ENCODE peak calls at places on chromosome 10, in ten cellular contexts. One of them, this sample, is unnamed.

GRCh38 chr10:80276335-80276734 is 13.1 kb downstream of the MAT1A start:
- DNase-seq in colonic mucosa: peak
- DNase-seq in transverse colon: no peak
- DNase-seq in vagina: peak
- DNase-seq in adrenal gland: no peak
- DNase-seq in aorta: no peak
- DNase-seq in left ventricle myocardium inferior: no peak
- DNase-seq in SK-N-SH: no peak
- DNase-seq in heart left ventricle: no peak
- DNase-seq in uterus: no peak
- DNase-seq in this sample: no peak

GRCh38 chr10:1594372-1595241 is 142.7 kb downstream of the ADARB2 start:
- DNase-seq in colonic mucosa: no peak
- DNase-seq in transverse colon: no peak
- DNase-seq in vagina: no peak
- DNase-seq in adrenal gland: no peak
- DNase-seq in aorta: no peak
- DNase-seq in left ventricle myocardium inferior: no peak
- DNase-seq in SK-N-SH: no peak
- DNase-seq in heart left ventricle: peak
- DNase-seq in uterus: no peak
- DNase-seq in this sample: no peak

GRCh38 chr10:50470798-50471582 is 152.8 kb downstream of the SGMS1 start:
- DNase-seq in colonic mucosa: peak
- DNase-seq in transverse colon: no peak
- DNase-seq in vagina: no peak
- DNase-seq in adrenal gland: no peak
- DNase-seq in aorta: no peak
- DNase-seq in left ventricle myocardium inferior: no peak
- DNase-seq in SK-N-SH: no peak
- DNase-seq in heart left ventricle: no peak
- DNase-seq in uterus: no peak
- DNase-seq in this sample: peak

GRCh38 chr10:51766423-51767145 is 67.2 kb upstream of the CSTF2T start:
- DNase-seq in colonic mucosa: no peak
- DNase-seq in transverse colon: no peak
- DNase-seq in vagina: no peak
- DNase-seq in adrenal gland: no peak
- DNase-seq in aorta: no peak
- DNase-seq in left ventricle myocardium inferior: no peak
- DNase-seq in SK-N-SH: no peak
- DNase-seq in heart left ventricle: no peak
- DNase-seq in uterus: no peak
- DNase-seq in this sample: no peak

GRCh38 chr10:102601639-102602038 is 42.6 kb upstream of the TRIM8 start:
- DNase-seq in colonic mucosa: no peak
- DNase-seq in transverse colon: no peak
- DNase-seq in vagina: no peak
- DNase-seq in adrenal gland: no peak
- DNase-seq in aorta: peak
- DNase-seq in left ventricle myocardium inferior: no peak
- DNase-seq in SK-N-SH: no peak
- DNase-seq in heart left ventricle: no peak
- DNase-seq in uterus: no peak
- DNase-seq in this sample: no peak

GRCh38 chr10:31977440-31978157 is 49.0 kb upstream of the ARHGAP12 start:
- DNase-seq in colonic mucosa: no peak
- DNase-seq in transverse colon: no peak
- DNase-seq in vagina: no peak
- DNase-seq in adrenal gland: no peak
- DNase-seq in aorta: no peak
- DNase-seq in left ventricle myocardium inferior: no peak
- DNase-seq in SK-N-SH: no peak
- DNase-seq in heart left ventricle: no peak
- DNase-seq in uterus: no peak
- DNase-seq in this sample: no peak

GRCh38 chr10:49508249-49508648 is 30.7 kb downstream of the ERCC6 start:
- DNase-seq in colonic mucosa: no peak
- DNase-seq in transverse colon: no peak
- DNase-seq in vagina: no peak
- DNase-seq in adrenal gland: no peak
- DNase-seq in aorta: no peak
- DNase-seq in left ventricle myocardium inferior: no peak
- DNase-seq in SK-N-SH: no peak
- DNase-seq in heart left ventricle: no peak
- DNase-seq in uterus: no peak
- DNase-seq in this sample: no peak

GRCh38 chr10:120477723-120478270 is 20.8 kb downstream of the PLPP4 start:
- DNase-seq in colonic mucosa: no peak
- DNase-seq in transverse colon: no peak
- DNase-seq in vagina: peak
- DNase-seq in adrenal gland: no peak
- DNase-seq in aorta: no peak
- DNase-seq in left ventricle myocardium inferior: no peak
- DNase-seq in SK-N-SH: no peak
- DNase-seq in heart left ventricle: no peak
- DNase-seq in uterus: no peak
- DNase-seq in this sample: no peak

GRCh38 chr10:75469018-75469616 is 37.7 kb downstream of the LRMDA start:
- DNase-seq in colonic mucosa: peak
- DNase-seq in transverse colon: peak
- DNase-seq in vagina: peak
- DNase-seq in adrenal gland: peak
- DNase-seq in aorta: no peak
- DNase-seq in left ventricle myocardium inferior: no peak
- DNase-seq in SK-N-SH: no peak
- DNase-seq in heart left ventricle: no peak
- DNase-seq in uterus: peak
- DNase-seq in this sample: peak

GRCh38 chr10:124217906-124218769 is 124.7 kb upstream of the CHST15 start:
- DNase-seq in colonic mucosa: no peak
- DNase-seq in transverse colon: no peak
- DNase-seq in vagina: no peak
- DNase-seq in adrenal gland: no peak
- DNase-seq in aorta: no peak
- DNase-seq in left ventricle myocardium inferior: no peak
- DNase-seq in SK-N-SH: no peak
- DNase-seq in heart left ventricle: no peak
- DNase-seq in uterus: no peak
- DNase-seq in this sample: no peak

GRCh38 chr10:79942261-79943185 is 6.4 kb downstream of the SFTPD start:
- DNase-seq in colonic mucosa: peak
- DNase-seq in transverse colon: no peak
- DNase-seq in vagina: peak
- DNase-seq in adrenal gland: no peak
- DNase-seq in aorta: peak
- DNase-seq in left ventricle myocardium inferior: no peak
- DNase-seq in SK-N-SH: no peak
- DNase-seq in heart left ventricle: no peak
- DNase-seq in uterus: no peak
- DNase-seq in this sample: no peak

GRCh38 chr10:9858816-9859215 is 1158.9 kb upstream of the CELF2 start:
- DNase-seq in colonic mucosa: no peak
- DNase-seq in transverse colon: no peak
- DNase-seq in vagina: no peak
- DNase-seq in adrenal gland: no peak
- DNase-seq in aorta: no peak
- DNase-seq in left ventricle myocardium inferior: no peak
- DNase-seq in SK-N-SH: no peak
- DNase-seq in heart left ventricle: no peak
- DNase-seq in uterus: no peak
- DNase-seq in this sample: no peak

GRCh38 chr10:43225787-43226153 is 41.1 kb downstream of the RASGEF1A start:
- DNase-seq in colonic mucosa: peak
- DNase-seq in transverse colon: peak
- DNase-seq in vagina: no peak
- DNase-seq in adrenal gland: peak
- DNase-seq in aorta: peak
- DNase-seq in left ventricle myocardium inferior: peak
- DNase-seq in SK-N-SH: no peak
- DNase-seq in heart left ventricle: peak
- DNase-seq in uterus: no peak
- DNase-seq in this sample: peak

GRCh38 chr10:665579-666091 is 23.8 kb downstream of the DIP2C start:
- DNase-seq in colonic mucosa: no peak
- DNase-seq in transverse colon: peak
- DNase-seq in vagina: no peak
- DNase-seq in adrenal gland: no peak
- DNase-seq in aorta: peak
- DNase-seq in left ventricle myocardium inferior: peak
- DNase-seq in SK-N-SH: no peak
- DNase-seq in heart left ventricle: no peak
- DNase-seq in uterus: no peak
- DNase-seq in this sample: peak

GRCh38 chr10:92857904-92858514 is 9.7 kb downstream of the EXOC6 start:
- DNase-seq in colonic mucosa: no peak
- DNase-seq in transverse colon: no peak
- DNase-seq in vagina: no peak
- DNase-seq in adrenal gland: no peak
- DNase-seq in aorta: no peak
- DNase-seq in left ventricle myocardium inferior: no peak
- DNase-seq in SK-N-SH: peak
- DNase-seq in heart left ventricle: no peak
- DNase-seq in uterus: no peak
- DNase-seq in this sample: no peak

GRCh38 chr10:43093423-43094090 is 16.7 kb downstream of the RET start:
- DNase-seq in colonic mucosa: no peak
- DNase-seq in transverse colon: no peak
- DNase-seq in vagina: no peak
- DNase-seq in adrenal gland: no peak
- DNase-seq in aorta: no peak
- DNase-seq in left ventricle myocardium inferior: no peak
- DNase-seq in SK-N-SH: peak
- DNase-seq in heart left ventricle: no peak
- DNase-seq in uterus: no peak
- DNase-seq in this sample: no peak

GRCh38 chr10:7756360-7756992 is 31.3 kb downstream of the KIN start:
- DNase-seq in colonic mucosa: peak
- DNase-seq in transverse colon: peak
- DNase-seq in vagina: no peak
- DNase-seq in adrenal gland: peak
- DNase-seq in aorta: no peak
- DNase-seq in left ventricle myocardium inferior: no peak
- DNase-seq in SK-N-SH: no peak
- DNase-seq in heart left ventricle: no peak
- DNase-seq in uterus: no peak
- DNase-seq in this sample: peak

GRCh38 chr10:5565205-5565545 is 40.4 kb downstream of the CALML3 start:
- DNase-seq in colonic mucosa: no peak
- DNase-seq in transverse colon: peak
- DNase-seq in vagina: no peak
- DNase-seq in adrenal gland: no peak
- DNase-seq in aorta: peak
- DNase-seq in left ventricle myocardium inferior: peak
- DNase-seq in SK-N-SH: no peak
- DNase-seq in heart left ventricle: no peak
- DNase-seq in uterus: peak
- DNase-seq in this sample: no peak

GRCh38 chr10:5561704-5562645 is 37.2 kb downstream of the CALML3 start:
- DNase-seq in colonic mucosa: no peak
- DNase-seq in transverse colon: no peak
- DNase-seq in vagina: no peak
- DNase-seq in adrenal gland: no peak
- DNase-seq in aorta: peak
- DNase-seq in left ventricle myocardium inferior: no peak
- DNase-seq in SK-N-SH: no peak
- DNase-seq in heart left ventricle: no peak
- DNase-seq in uterus: peak
- DNase-seq in this sample: no peak

GRCh38 chr10:5563991-5564536 is 39.3 kb downstream of the CALML3 start:
- DNase-seq in colonic mucosa: no peak
- DNase-seq in transverse colon: peak
- DNase-seq in vagina: no peak
- DNase-seq in adrenal gland: no peak
- DNase-seq in aorta: peak
- DNase-seq in left ventricle myocardium inferior: no peak
- DNase-seq in SK-N-SH: no peak
- DNase-seq in heart left ventricle: no peak
- DNase-seq in uterus: peak
- DNase-seq in this sample: peak

GRCh38 chr10:5564537-5565204 is 39.9 kb downstream of the CALML3 start:
- DNase-seq in colonic mucosa: no peak
- DNase-seq in transverse colon: peak
- DNase-seq in vagina: no peak
- DNase-seq in adrenal gland: no peak
- DNase-seq in aorta: peak
- DNase-seq in left ventricle myocardium inferior: no peak
- DNase-seq in SK-N-SH: no peak
- DNase-seq in heart left ventricle: no peak
- DNase-seq in uterus: peak
- DNase-seq in this sample: peak

GRCh38 chr10:5563237-5563961 is 38.6 kb downstream of the CALML3 start:
- DNase-seq in colonic mucosa: no peak
- DNase-seq in transverse colon: peak
- DNase-seq in vagina: no peak
- DNase-seq in adrenal gland: no peak
- DNase-seq in aorta: peak
- DNase-seq in left ventricle myocardium inferior: no peak
- DNase-seq in SK-N-SH: no peak
- DNase-seq in heart left ventricle: no peak
- DNase-seq in uterus: peak
- DNase-seq in this sample: peak
- H3K27ac ChIP-seq in colonic mucosa: no peak
- H3K27ac ChIP-seq in transverse colon: peak
- H3K27ac ChIP-seq in vagina: peak
- H3K27ac ChIP-seq in adrenal gland: no peak
- H3K27ac ChIP-seq in aorta: peak
- H3K27ac ChIP-seq in left ventricle myocardium inferior: no peak
- H3K27ac ChIP-seq in SK-N-SH: no peak
- H3K27ac ChIP-seq in heart left ventricle: no peak
- H3K27ac ChIP-seq in uterus: peak
- H3K27ac ChIP-seq in this sample: no peak

GRCh38 chr10:44967596-44967995 is 8.0 kb downstream of the RASSF4 start:
- DNase-seq in colonic mucosa: peak
- DNase-seq in transverse colon: no peak
- DNase-seq in vagina: no peak
- DNase-seq in adrenal gland: peak
- DNase-seq in aorta: no peak
- DNase-seq in left ventricle myocardium inferior: no peak
- DNase-seq in SK-N-SH: no peak
- DNase-seq in heart left ventricle: peak
- DNase-seq in uterus: peak
- DNase-seq in this sample: no peak
- H3K27ac ChIP-seq in colonic mucosa: peak
- H3K27ac ChIP-seq in transverse colon: peak
- H3K27ac ChIP-seq in vagina: peak
- H3K27ac ChIP-seq in adrenal gland: no peak
- H3K27ac ChIP-seq in aorta: no peak
- H3K27ac ChIP-seq in left ventricle myocardium inferior: peak
- H3K27ac ChIP-seq in SK-N-SH: no peak
- H3K27ac ChIP-seq in heart left ventricle: peak
- H3K27ac ChIP-seq in uterus: no peak
- H3K27ac ChIP-seq in this sample: peak

GRCh38 chr10:27252267-27253000 is 11.8 kb upstream of the ACBD5 start:
- DNase-seq in colonic mucosa: peak
- DNase-seq in transverse colon: peak
- DNase-seq in vagina: no peak
- DNase-seq in adrenal gland: peak
- DNase-seq in aorta: peak
- DNase-seq in left ventricle myocardium inferior: peak
- DNase-seq in SK-N-SH: no peak
- DNase-seq in heart left ventricle: peak
- DNase-seq in uterus: peak
- DNase-seq in this sample: peak
- H3K27ac ChIP-seq in colonic mucosa: peak
- H3K27ac ChIP-seq in transverse colon: peak
- H3K27ac ChIP-seq in vagina: peak
- H3K27ac ChIP-seq in adrenal gland: no peak
- H3K27ac ChIP-seq in aorta: no peak
- H3K27ac ChIP-seq in left ventricle myocardium inferior: peak
- H3K27ac ChIP-seq in SK-N-SH: no peak
- H3K27ac ChIP-seq in heart left ventricle: no peak
- H3K27ac ChIP-seq in uterus: peak
- H3K27ac ChIP-seq in this sample: peak

GRCh38 chr10:44830022-44830421 is 81.1 kb upstream of the TMEM72 start:
- DNase-seq in colonic mucosa: no peak
- DNase-seq in transverse colon: no peak
- DNase-seq in vagina: no peak
- DNase-seq in adrenal gland: no peak
- DNase-seq in aorta: no peak
- DNase-seq in left ventricle myocardium inferior: no peak
- DNase-seq in SK-N-SH: no peak
- DNase-seq in heart left ventricle: no peak
- DNase-seq in uterus: no peak
- DNase-seq in this sample: no peak
- H3K27ac ChIP-seq in colonic mucosa: no peak
- H3K27ac ChIP-seq in transverse colon: no peak
- H3K27ac ChIP-seq in vagina: no peak
- H3K27ac ChIP-seq in adrenal gland: no peak
- H3K27ac ChIP-seq in aorta: no peak
- H3K27ac ChIP-seq in left ventricle myocardium inferior: no peak
- H3K27ac ChIP-seq in SK-N-SH: no peak
- H3K27ac ChIP-seq in heart left ventricle: no peak
- H3K27ac ChIP-seq in uterus: no peak
- H3K27ac ChIP-seq in this sample: no peak

This sample was measured in body of pancreas.